ENCODE peak calls at places on chromosomes 5 and 9, in six cellular contexts. One of them, this sample, is unnamed.

GRCh38 chr9:137339045-137339444 is 37.0 kb upstream of the NRARP start:
- DNase-seq in astrocyte of the spinal cord: no peak
- DNase-seq in WERI-Rb-1: no peak
- DNase-seq in choroid plexus epithelial cell: peak; percentile 27
- DNase-seq in heart right ventricle: no peak
- DNase-seq in endothelial cell of umbilical vein: peak; percentile 81
- DNase-seq in this sample: no peak

GRCh38 chr5:180284161-180284560 is 7.7 kb downstream of the MAPK9 start:
- DNase-seq in astrocyte of the spinal cord: no peak
- DNase-seq in WERI-Rb-1: no peak
- DNase-seq in choroid plexus epithelial cell: no peak
- DNase-seq in heart right ventricle: no peak
- DNase-seq in endothelial cell of umbilical vein: no peak
- DNase-seq in this sample: no peak

GRCh38 chr9:129401623-129402340 is 219.1 kb downstream of the C9orf50 start:
- DNase-seq in astrocyte of the spinal cord: no peak
- DNase-seq in WERI-Rb-1: no peak
- DNase-seq in choroid plexus epithelial cell: peak; percentile 43
- DNase-seq in heart right ventricle: peak; percentile 56
- DNase-seq in endothelial cell of umbilical vein: no peak
- DNase-seq in this sample: no peak

GRCh38 chr9:124342946-124343485 is 72.2 kb downstream of the PSMB7 start:
- DNase-seq in astrocyte of the spinal cord: peak; percentile 94
- DNase-seq in WERI-Rb-1: peak; percentile 56
- DNase-seq in choroid plexus epithelial cell: peak; percentile 93
- DNase-seq in heart right ventricle: peak; percentile 22
- DNase-seq in endothelial cell of umbilical vein: no peak
- DNase-seq in this sample: peak; percentile 90

GRCh38 chr5:125865166-125865815 is 557.9 kb upstream of the GRAMD2B start:
- DNase-seq in astrocyte of the spinal cord: peak; percentile 35
- DNase-seq in WERI-Rb-1: no peak
- DNase-seq in choroid plexus epithelial cell: peak; percentile 16
- DNase-seq in heart right ventricle: no peak
- DNase-seq in endothelial cell of umbilical vein: no peak
- DNase-seq in this sample: peak; percentile 70

GRCh38 chr9:77177894-77178794 is 810 bp downstream of the VPS13A start:
- DNase-seq in astrocyte of the spinal cord: peak; percentile 37
- DNase-seq in WERI-Rb-1: peak; percentile 39
- DNase-seq in choroid plexus epithelial cell: peak; percentile 31
- DNase-seq in heart right ventricle: peak; percentile 27
- DNase-seq in endothelial cell of umbilical vein: peak; percentile 49
- DNase-seq in this sample: peak; percentile 52

GRCh38 chr9:75914936-75915335 is 24.5 kb downstream of the PCSK5 start:
- DNase-seq in astrocyte of the spinal cord: no peak
- DNase-seq in WERI-Rb-1: no peak
- DNase-seq in choroid plexus epithelial cell: no peak
- DNase-seq in heart right ventricle: no peak
- DNase-seq in endothelial cell of umbilical vein: no peak
- DNase-seq in this sample: no peak

GRCh38 chr5:121937762-121938161 is 24.0 kb upstream of the SRFBP1 start:
- DNase-seq in astrocyte of the spinal cord: peak; percentile 24
- DNase-seq in WERI-Rb-1: no peak
- DNase-seq in choroid plexus epithelial cell: peak; percentile 38
- DNase-seq in heart right ventricle: no peak
- DNase-seq in endothelial cell of umbilical vein: no peak
- DNase-seq in this sample: no peak

GRCh38 chr5:173333900-173334685 is 5.9 kb upstream of the STC2 start:
- DNase-seq in astrocyte of the spinal cord: peak; percentile 74
- DNase-seq in WERI-Rb-1: no peak
- DNase-seq in choroid plexus epithelial cell: peak; percentile 85
- DNase-seq in heart right ventricle: no peak
- DNase-seq in endothelial cell of umbilical vein: peak; percentile 80
- DNase-seq in this sample: peak; percentile 82

GRCh38 chr9:75198436-75198835 is 110.1 kb downstream of the OSTF1 start:
- DNase-seq in astrocyte of the spinal cord: no peak
- DNase-seq in WERI-Rb-1: no peak
- DNase-seq in choroid plexus epithelial cell: no peak
- DNase-seq in heart right ventricle: no peak
- DNase-seq in endothelial cell of umbilical vein: no peak
- DNase-seq in this sample: no peak

GRCh38 chr9:114178756-114179450 is 23.6 kb downstream of the COL27A1 start:
- DNase-seq in astrocyte of the spinal cord: no peak
- DNase-seq in WERI-Rb-1: no peak
- DNase-seq in choroid plexus epithelial cell: no peak
- DNase-seq in heart right ventricle: peak; percentile 66
- DNase-seq in endothelial cell of umbilical vein: no peak
- DNase-seq in this sample: peak; percentile 37

GRCh38 chr5:136128416-136128935 is 4.2 kb upstream of the SMAD5 start:
- DNase-seq in astrocyte of the spinal cord: no peak
- DNase-seq in WERI-Rb-1: peak; percentile 46
- DNase-seq in choroid plexus epithelial cell: no peak
- DNase-seq in heart right ventricle: no peak
- DNase-seq in endothelial cell of umbilical vein: no peak
- DNase-seq in this sample: no peak

GRCh38 chr9:6557883-6558282 is 87.6 kb downstream of the GLDC start:
- DNase-seq in astrocyte of the spinal cord: no peak
- DNase-seq in WERI-Rb-1: no peak
- DNase-seq in choroid plexus epithelial cell: no peak
- DNase-seq in heart right ventricle: peak; percentile 14
- DNase-seq in endothelial cell of umbilical vein: peak; percentile 98
- DNase-seq in this sample: no peak

GRCh38 chr5:95938766-95939165 is 22.9 kb downstream of the ELL2 start:
- DNase-seq in astrocyte of the spinal cord: no peak
- DNase-seq in WERI-Rb-1: no peak
- DNase-seq in choroid plexus epithelial cell: no peak
- DNase-seq in heart right ventricle: no peak
- DNase-seq in endothelial cell of umbilical vein: no peak
- DNase-seq in this sample: no peak

GRCh38 chr9:129933709-129934586 is 98.7 kb downstream of the USP20 start:
- DNase-seq in astrocyte of the spinal cord: peak; percentile 5
- DNase-seq in WERI-Rb-1: no peak
- DNase-seq in choroid plexus epithelial cell: no peak
- DNase-seq in heart right ventricle: no peak
- DNase-seq in endothelial cell of umbilical vein: no peak
- DNase-seq in this sample: no peak

GRCh38 chr9:131833906-131834305 is 94.0 kb upstream of the RAPGEF1 start:
- DNase-seq in astrocyte of the spinal cord: no peak
- DNase-seq in WERI-Rb-1: no peak
- DNase-seq in choroid plexus epithelial cell: peak; percentile 9
- DNase-seq in heart right ventricle: no peak
- DNase-seq in endothelial cell of umbilical vein: no peak
- DNase-seq in this sample: no peak

GRCh38 chr5:32290922-32291321 is 21.8 kb downstream of the MTMR12 start:
- DNase-seq in astrocyte of the spinal cord: no peak
- DNase-seq in WERI-Rb-1: no peak
- DNase-seq in choroid plexus epithelial cell: no peak
- DNase-seq in heart right ventricle: no peak
- DNase-seq in endothelial cell of umbilical vein: no peak
- DNase-seq in this sample: no peak

GRCh38 chr9:12973702-12974101 is 198.9 kb downstream of the LURAP1L start:
- DNase-seq in astrocyte of the spinal cord: no peak
- DNase-seq in WERI-Rb-1: no peak
- DNase-seq in choroid plexus epithelial cell: no peak
- DNase-seq in heart right ventricle: no peak
- DNase-seq in endothelial cell of umbilical vein: no peak
- DNase-seq in this sample: no peak

GRCh38 chr9:84228130-84228735 is 112.3 kb downstream of the SLC28A3 start:
- DNase-seq in astrocyte of the spinal cord: no peak
- DNase-seq in WERI-Rb-1: no peak
- DNase-seq in choroid plexus epithelial cell: no peak
- DNase-seq in heart right ventricle: no peak
- DNase-seq in endothelial cell of umbilical vein: no peak
- DNase-seq in this sample: no peak

GRCh38 chr9:134496413-134497282 is 145.0 kb upstream of the COL5A1 start:
- DNase-seq in astrocyte of the spinal cord: peak; percentile 66
- DNase-seq in WERI-Rb-1: no peak
- DNase-seq in choroid plexus epithelial cell: peak; percentile 63
- DNase-seq in heart right ventricle: no peak
- DNase-seq in endothelial cell of umbilical vein: no peak
- DNase-seq in this sample: peak; percentile 43

GRCh38 chr9:126453156-126453963 is 126.7 kb downstream of the MVB12B start:
- DNase-seq in astrocyte of the spinal cord: no peak
- DNase-seq in WERI-Rb-1: no peak
- DNase-seq in choroid plexus epithelial cell: no peak
- DNase-seq in heart right ventricle: no peak
- DNase-seq in endothelial cell of umbilical vein: no peak
- DNase-seq in this sample: no peak

GRCh38 chr5:172243302-172243701 is 40.3 kb downstream of the UBTD2 start:
- DNase-seq in astrocyte of the spinal cord: no peak
- DNase-seq in WERI-Rb-1: no peak
- DNase-seq in choroid plexus epithelial cell: no peak
- DNase-seq in heart right ventricle: no peak
- DNase-seq in endothelial cell of umbilical vein: no peak
- DNase-seq in this sample: no peak

GRCh38 chr5:10663531-10664183 is 97.4 kb downstream of the DAP start:
- DNase-seq in astrocyte of the spinal cord: peak; percentile 38
- DNase-seq in WERI-Rb-1: no peak
- DNase-seq in choroid plexus epithelial cell: peak; percentile 55
- DNase-seq in heart right ventricle: peak; percentile 42
- DNase-seq in endothelial cell of umbilical vein: no peak
- DNase-seq in this sample: peak; percentile 75

GRCh38 chr5:80408475-80408875 is 611 bp downstream of the ZFYVE16 start:
- DNase-seq in astrocyte of the spinal cord: no peak
- DNase-seq in WERI-Rb-1: peak; percentile 86
- DNase-seq in choroid plexus epithelial cell: peak; percentile 45
- DNase-seq in heart right ventricle: peak; percentile 64
- DNase-seq in endothelial cell of umbilical vein: peak; percentile 73
- DNase-seq in this sample: peak; percentile 66
- TF ChIP-seq CTCF in astrocyte of the spinal cord: peak; percentile 13
- TF ChIP-seq CTCF in WERI-Rb-1: peak; percentile 24
- TF ChIP-seq CTCF in choroid plexus epithelial cell: no peak
- TF ChIP-seq CTCF in heart right ventricle: no peak
- TF ChIP-seq CTCF in endothelial cell of umbilical vein: no peak
- TF ChIP-seq CTCF in this sample: peak; percentile 3

GRCh38 chr9:91948423-91949292 is 1.4 kb downstream of the ROR2 start:
- DNase-seq in astrocyte of the spinal cord: no peak
- DNase-seq in WERI-Rb-1: peak; percentile 75
- DNase-seq in choroid plexus epithelial cell: peak; percentile 78
- DNase-seq in heart right ventricle: no peak
- DNase-seq in endothelial cell of umbilical vein: no peak
- DNase-seq in this sample: peak; percentile 62
- TF ChIP-seq CTCF in astrocyte of the spinal cord: peak; percentile 17
- TF ChIP-seq CTCF in WERI-Rb-1: no peak
- TF ChIP-seq CTCF in choroid plexus epithelial cell: peak; percentile 34
- TF ChIP-seq CTCF in heart right ventricle: no peak
- TF ChIP-seq CTCF in endothelial cell of umbilical vein: no peak
- TF ChIP-seq CTCF in this sample: peak; percentile 11

DNA sequence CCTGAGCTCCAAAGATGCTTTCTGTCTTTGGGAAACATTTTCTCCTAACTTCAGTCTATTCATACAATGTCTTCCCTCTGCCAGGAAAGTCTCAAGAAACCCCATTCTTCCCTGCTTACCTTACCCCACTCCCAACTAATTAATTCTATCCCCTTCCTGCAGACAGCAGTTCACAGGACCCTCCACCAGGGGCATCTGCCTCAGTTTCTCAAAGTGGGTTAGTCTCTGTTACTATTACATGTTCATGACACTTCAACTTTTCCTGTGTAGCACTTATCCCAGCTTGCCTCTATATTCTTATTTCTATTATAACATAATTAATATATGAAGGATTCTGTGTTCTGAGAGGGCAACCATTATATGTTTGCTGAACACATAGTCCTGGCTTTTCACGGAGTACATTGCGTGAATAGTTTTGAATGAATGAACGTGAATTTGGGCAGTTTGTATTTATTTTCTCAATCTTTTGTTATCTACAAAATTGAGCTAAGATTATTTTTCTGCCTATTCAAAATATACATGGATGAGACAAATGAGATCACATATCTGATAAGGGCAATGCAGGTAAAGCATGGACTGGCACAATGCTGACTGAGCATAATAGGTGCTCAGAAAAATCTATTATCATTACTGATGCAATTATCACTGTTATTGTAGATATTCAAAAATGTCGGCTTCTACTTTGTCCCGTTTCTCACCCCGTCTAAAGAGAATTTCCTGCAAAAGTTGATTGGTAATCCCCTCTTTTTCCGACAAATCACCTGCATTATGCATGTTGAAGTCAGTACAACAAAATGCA is 341.1 kb downstream of the BRINP1 start:
- DNase-seq in astrocyte of the spinal cord: no peak
- DNase-seq in WERI-Rb-1: no peak
- DNase-seq in choroid plexus epithelial cell: no peak
- DNase-seq in heart right ventricle: no peak
- DNase-seq in endothelial cell of umbilical vein: no peak
- DNase-seq in this sample: no peak
- TF ChIP-seq CTCF in astrocyte of the spinal cord: no peak
- TF ChIP-seq CTCF in WERI-Rb-1: peak; percentile 13
- TF ChIP-seq CTCF in choroid plexus epithelial cell: no peak
- TF ChIP-seq CTCF in heart right ventricle: no peak
- TF ChIP-seq CTCF in endothelial cell of umbilical vein: no peak
- TF ChIP-seq CTCF in this sample: no peak

GRCh38 chr9:72583370-72583769 is 62.0 kb downstream of the TMC1 start:
- DNase-seq in astrocyte of the spinal cord: no peak
- DNase-seq in WERI-Rb-1: no peak
- DNase-seq in choroid plexus epithelial cell: no peak
- DNase-seq in heart right ventricle: no peak
- DNase-seq in endothelial cell of umbilical vein: peak; percentile 77
- DNase-seq in this sample: no peak

GRCh38 chr9:72589684-72590555 is 68.5 kb downstream of the TMC1 start:
- DNase-seq in astrocyte of the spinal cord: no peak
- DNase-seq in WERI-Rb-1: no peak
- DNase-seq in choroid plexus epithelial cell: peak; percentile 50
- DNase-seq in heart right ventricle: no peak
- DNase-seq in endothelial cell of umbilical vein: peak; percentile 37
- DNase-seq in this sample: no peak

GRCh38 chr9:72588336-72588735 is 66.9 kb downstream of the TMC1 start:
- DNase-seq in astrocyte of the spinal cord: peak; percentile 64
- DNase-seq in WERI-Rb-1: no peak
- DNase-seq in choroid plexus epithelial cell: no peak
- DNase-seq in heart right ventricle: no peak
- DNase-seq in endothelial cell of umbilical vein: no peak
- DNase-seq in this sample: peak; percentile 68

GRCh38 chr9:72585737-72586136 is 64.3 kb downstream of the TMC1 start:
- DNase-seq in astrocyte of the spinal cord: no peak
- DNase-seq in WERI-Rb-1: no peak
- DNase-seq in choroid plexus epithelial cell: peak; percentile 63
- DNase-seq in heart right ventricle: no peak
- DNase-seq in endothelial cell of umbilical vein: no peak
- DNase-seq in this sample: peak; percentile 94

DNA sequence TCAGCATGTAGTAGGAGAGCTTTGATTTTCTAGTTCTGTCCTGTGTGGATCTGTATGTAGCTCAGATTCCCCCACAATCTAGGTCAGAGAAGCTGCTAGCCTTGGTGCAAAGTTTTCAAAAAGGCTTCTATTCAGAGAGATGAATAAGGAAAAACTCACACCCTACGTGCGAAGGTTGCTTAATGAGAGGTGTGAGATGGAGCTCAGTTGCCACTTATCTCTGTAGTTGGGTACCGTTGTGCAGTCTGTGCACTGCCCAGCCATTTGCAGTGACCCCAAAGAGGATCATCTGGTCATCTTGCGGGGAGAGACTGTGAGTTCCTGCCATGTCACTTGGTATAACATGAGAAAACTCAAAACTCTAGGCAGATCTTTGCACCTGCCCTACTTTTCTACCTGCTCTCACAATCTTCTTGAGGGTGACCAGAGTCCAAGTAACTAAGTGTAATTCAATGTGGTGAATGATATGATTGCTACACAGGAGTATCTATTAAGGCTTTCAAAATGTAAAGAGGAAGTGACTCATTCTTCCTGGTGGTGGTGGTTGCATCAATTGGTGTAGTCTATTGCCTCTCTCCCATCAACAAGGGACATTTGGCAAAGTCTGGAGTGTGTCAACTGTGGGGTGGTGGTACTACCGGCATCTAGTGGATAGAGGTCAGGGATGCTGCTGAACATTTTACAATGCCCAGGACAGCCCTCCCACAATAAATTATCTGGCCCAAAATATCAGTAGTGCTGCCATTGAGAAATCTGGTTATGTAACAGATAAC is 65.2 kb downstream of the TMC1 start:
- DNase-seq in astrocyte of the spinal cord: peak; percentile 67
- DNase-seq in WERI-Rb-1: no peak
- DNase-seq in choroid plexus epithelial cell: peak; percentile 88
- DNase-seq in heart right ventricle: no peak
- DNase-seq in endothelial cell of umbilical vein: peak; percentile 42
- DNase-seq in this sample: peak; percentile 98
- TF ChIP-seq CTCF in astrocyte of the spinal cord: peak; percentile 18
- TF ChIP-seq CTCF in WERI-Rb-1: no peak
- TF ChIP-seq CTCF in choroid plexus epithelial cell: peak; percentile 36
- TF ChIP-seq CTCF in heart right ventricle: no peak
- TF ChIP-seq CTCF in endothelial cell of umbilical vein: peak; percentile 4
- TF ChIP-seq CTCF in this sample: no peak

This sample was measured in MCF 10A.